ENCODE peak calls at places on chromosomes 7 and 10, in seven cellular contexts. One of them, this sample, is unnamed.

GRCh38 chr7:120554960-120555571 is 282.1 kb downstream of the KCND2 start:
- DNase-seq in brain microvascular endothelial cell: peak
- DNase-seq in left ventricle myocardium inferior: no peak
- DNase-seq in mammary epithelial cell: peak
- DNase-seq in body of pancreas: peak
- DNase-seq in aorta: no peak
- DNase-seq in IMR-90: peak
- DNase-seq in this sample: peak

GRCh38 chr7:158581440-158582088 is 6.1 kb downstream of the PTPRN2 start:
- DNase-seq in IMR-90: no peak
- DNase-seq in body of pancreas: peak
- DNase-seq in left ventricle myocardium inferior: no peak
- DNase-seq in brain microvascular endothelial cell: no peak
- DNase-seq in mammary epithelial cell: no peak
- DNase-seq in aorta: no peak
- DNase-seq in this sample: no peak

GRCh38 chr10:80264081-80265056 is 25.1 kb downstream of the MAT1A start:
- DNase-seq in IMR-90: no peak
- DNase-seq in left ventricle myocardium inferior: no peak
- DNase-seq in body of pancreas: no peak
- DNase-seq in aorta: no peak
- DNase-seq in brain microvascular endothelial cell: no peak
- DNase-seq in mammary epithelial cell: no peak
- DNase-seq in this sample: no peak

GRCh38 chr10:29590598-29591415 is 44.0 kb downstream of the SVIL start:
- DNase-seq in left ventricle myocardium inferior: no peak
- DNase-seq in brain microvascular endothelial cell: peak
- DNase-seq in body of pancreas: no peak
- DNase-seq in mammary epithelial cell: peak
- DNase-seq in aorta: no peak
- DNase-seq in IMR-90: peak
- DNase-seq in this sample: peak

GRCh38 chr7:116687801-116688201 is 15.8 kb downstream of the MET start:
- DNase-seq in brain microvascular endothelial cell: peak
- DNase-seq in body of pancreas: no peak
- DNase-seq in mammary epithelial cell: peak
- DNase-seq in IMR-90: peak
- DNase-seq in aorta: no peak
- DNase-seq in left ventricle myocardium inferior: no peak
- DNase-seq in this sample: peak

GRCh38 chr7:46775776-46776175 is 806.1 kb downstream of the TNS3 start:
- DNase-seq in IMR-90: peak
- DNase-seq in aorta: no peak
- DNase-seq in brain microvascular endothelial cell: no peak
- DNase-seq in body of pancreas: no peak
- DNase-seq in left ventricle myocardium inferior: no peak
- DNase-seq in mammary epithelial cell: no peak
- DNase-seq in this sample: no peak

GRCh38 chr7:27099224-27099838 is 3.2 kb downstream of the HOXA2 start:
- DNase-seq in mammary epithelial cell: peak
- DNase-seq in brain microvascular endothelial cell: no peak
- DNase-seq in left ventricle myocardium inferior: no peak
- DNase-seq in body of pancreas: no peak
- DNase-seq in aorta: no peak
- DNase-seq in IMR-90: peak
- DNase-seq in this sample: peak

GRCh38 chr7:116315293-116315692 is 105.0 kb downstream of the TES start:
- DNase-seq in brain microvascular endothelial cell: peak
- DNase-seq in body of pancreas: no peak
- DNase-seq in aorta: no peak
- DNase-seq in left ventricle myocardium inferior: no peak
- DNase-seq in IMR-90: peak
- DNase-seq in mammary epithelial cell: peak
- DNase-seq in this sample: peak

GRCh38 chr10:17787087-17787942 is 21.8 kb upstream of the MRC1 start:
- DNase-seq in IMR-90: peak
- DNase-seq in mammary epithelial cell: peak
- DNase-seq in body of pancreas: no peak
- DNase-seq in brain microvascular endothelial cell: peak
- DNase-seq in left ventricle myocardium inferior: no peak
- DNase-seq in aorta: no peak
- DNase-seq in this sample: peak

GRCh38 chr10:101188942-101189341 is 40.3 kb downstream of the LBX1 start:
- DNase-seq in IMR-90: no peak
- DNase-seq in mammary epithelial cell: no peak
- DNase-seq in left ventricle myocardium inferior: no peak
- DNase-seq in body of pancreas: no peak
- DNase-seq in aorta: no peak
- DNase-seq in brain microvascular endothelial cell: no peak
- DNase-seq in this sample: no peak

GRCh38 chr10:68212721-68213352 is 19.1 kb downstream of the ATOH7 start:
- DNase-seq in body of pancreas: no peak
- DNase-seq in left ventricle myocardium inferior: no peak
- DNase-seq in aorta: no peak
- DNase-seq in brain microvascular endothelial cell: peak
- DNase-seq in mammary epithelial cell: peak
- DNase-seq in IMR-90: peak
- DNase-seq in this sample: peak

GRCh38 chr10:132564249-132564605 is 26.6 kb downstream of the INPP5A start:
- DNase-seq in mammary epithelial cell: no peak
- DNase-seq in aorta: no peak
- DNase-seq in brain microvascular endothelial cell: no peak
- DNase-seq in IMR-90: no peak
- DNase-seq in left ventricle myocardium inferior: no peak
- DNase-seq in body of pancreas: no peak
- DNase-seq in this sample: no peak

GRCh38 chr10:132563485-132564248 is 26.1 kb downstream of the INPP5A start:
- DNase-seq in aorta: peak
- DNase-seq in left ventricle myocardium inferior: no peak
- DNase-seq in brain microvascular endothelial cell: peak
- DNase-seq in mammary epithelial cell: no peak
- DNase-seq in body of pancreas: no peak
- DNase-seq in IMR-90: no peak
- DNase-seq in this sample: peak

GRCh38 chr10:132562916-132563456 is 25.4 kb downstream of the INPP5A start:
- DNase-seq in IMR-90: no peak
- DNase-seq in brain microvascular endothelial cell: no peak
- DNase-seq in mammary epithelial cell: no peak
- DNase-seq in aorta: peak
- DNase-seq in body of pancreas: no peak
- DNase-seq in left ventricle myocardium inferior: no peak
- DNase-seq in this sample: no peak

GRCh38 chr10:132560248-132560731 is 22.7 kb downstream of the INPP5A start:
- DNase-seq in left ventricle myocardium inferior: no peak
- DNase-seq in IMR-90: peak
- DNase-seq in aorta: no peak
- DNase-seq in body of pancreas: no peak
- DNase-seq in mammary epithelial cell: no peak
- DNase-seq in brain microvascular endothelial cell: no peak
- DNase-seq in this sample: no peak

GRCh38 chr10:132562177-132562915 is 24.8 kb downstream of the INPP5A start:
- DNase-seq in IMR-90: no peak
- DNase-seq in aorta: peak
- DNase-seq in brain microvascular endothelial cell: no peak
- DNase-seq in mammary epithelial cell: no peak
- DNase-seq in body of pancreas: no peak
- DNase-seq in left ventricle myocardium inferior: no peak
- DNase-seq in this sample: no peak
- H3K4me3 ChIP-seq in IMR-90: no peak
- H3K4me3 ChIP-seq in aorta: no peak
- H3K4me3 ChIP-seq in brain microvascular endothelial cell: no peak
- H3K4me3 ChIP-seq in mammary epithelial cell: no peak
- H3K4me3 ChIP-seq in body of pancreas: no peak
- H3K4me3 ChIP-seq in left ventricle myocardium inferior: no peak
- H3K4me3 ChIP-seq in this sample: no peak

GRCh38 chr7:43585521-43585920 is 2.6 kb downstream of the STK17A start:
- DNase-seq in IMR-90: peak
- DNase-seq in brain microvascular endothelial cell: no peak
- DNase-seq in aorta: no peak
- DNase-seq in left ventricle myocardium inferior: no peak
- DNase-seq in mammary epithelial cell: peak
- DNase-seq in body of pancreas: no peak
- DNase-seq in this sample: peak
- H3K4me3 ChIP-seq in IMR-90: peak
- H3K4me3 ChIP-seq in brain microvascular endothelial cell: no peak
- H3K4me3 ChIP-seq in aorta: peak
- H3K4me3 ChIP-seq in left ventricle myocardium inferior: no peak
- H3K4me3 ChIP-seq in mammary epithelial cell: peak
- H3K4me3 ChIP-seq in body of pancreas: no peak
- H3K4me3 ChIP-seq in this sample: peak

GRCh38 chr7:725223-726005 is 1.1 kb upstream of the DNAAF5 start:
- DNase-seq in left ventricle myocardium inferior: no peak
- DNase-seq in aorta: no peak
- DNase-seq in brain microvascular endothelial cell: peak
- DNase-seq in body of pancreas: no peak
- DNase-seq in IMR-90: peak
- DNase-seq in mammary epithelial cell: peak
- DNase-seq in this sample: peak
- H3K4me3 ChIP-seq in left ventricle myocardium inferior: peak
- H3K4me3 ChIP-seq in aorta: no peak
- H3K4me3 ChIP-seq in brain microvascular endothelial cell: no peak
- H3K4me3 ChIP-seq in body of pancreas: no peak
- H3K4me3 ChIP-seq in IMR-90: no peak
- H3K4me3 ChIP-seq in mammary epithelial cell: peak
- H3K4me3 ChIP-seq in this sample: peak

GRCh38 chr10:96709525-96709924 is 10.8 kb downstream of the PIK3AP1 start:
- DNase-seq in aorta: no peak
- DNase-seq in mammary epithelial cell: no peak
- DNase-seq in brain microvascular endothelial cell: no peak
- DNase-seq in left ventricle myocardium inferior: no peak
- DNase-seq in body of pancreas: no peak
- DNase-seq in IMR-90: no peak
- DNase-seq in this sample: no peak

GRCh38 chr10:96705134-96705533 is 15.2 kb downstream of the PIK3AP1 start:
- DNase-seq in aorta: no peak
- DNase-seq in brain microvascular endothelial cell: no peak
- DNase-seq in body of pancreas: no peak
- DNase-seq in mammary epithelial cell: no peak
- DNase-seq in IMR-90: no peak
- DNase-seq in left ventricle myocardium inferior: no peak
- DNase-seq in this sample: no peak

GRCh38 chr10:96708456-96708855 is 11.9 kb downstream of the PIK3AP1 start:
- DNase-seq in IMR-90: no peak
- DNase-seq in body of pancreas: no peak
- DNase-seq in left ventricle myocardium inferior: no peak
- DNase-seq in mammary epithelial cell: no peak
- DNase-seq in aorta: no peak
- DNase-seq in brain microvascular endothelial cell: no peak
- DNase-seq in this sample: no peak

GRCh38 chr10:96703358-96703757 is 17.0 kb downstream of the PIK3AP1 start:
- DNase-seq in IMR-90: no peak
- DNase-seq in body of pancreas: no peak
- DNase-seq in mammary epithelial cell: no peak
- DNase-seq in left ventricle myocardium inferior: no peak
- DNase-seq in aorta: no peak
- DNase-seq in brain microvascular endothelial cell: no peak
- DNase-seq in this sample: no peak

GRCh38 chr10:96706331-96706853 is 13.9 kb downstream of the PIK3AP1 start:
- DNase-seq in brain microvascular endothelial cell: no peak
- DNase-seq in aorta: no peak
- DNase-seq in left ventricle myocardium inferior: no peak
- DNase-seq in body of pancreas: no peak
- DNase-seq in IMR-90: no peak
- DNase-seq in mammary epithelial cell: no peak
- DNase-seq in this sample: no peak
- H3K4me3 ChIP-seq in brain microvascular endothelial cell: no peak
- H3K4me3 ChIP-seq in aorta: no peak
- H3K4me3 ChIP-seq in left ventricle myocardium inferior: no peak
- H3K4me3 ChIP-seq in body of pancreas: no peak
- H3K4me3 ChIP-seq in IMR-90: no peak
- H3K4me3 ChIP-seq in mammary epithelial cell: no peak
- H3K4me3 ChIP-seq in this sample: no peak

GRCh38 chr7:65250697-65251395 is 122.8 kb upstream of the ZNF92 start:
- DNase-seq in body of pancreas: no peak
- DNase-seq in mammary epithelial cell: no peak
- DNase-seq in IMR-90: no peak
- DNase-seq in left ventricle myocardium inferior: no peak
- DNase-seq in aorta: no peak
- DNase-seq in brain microvascular endothelial cell: no peak
- DNase-seq in this sample: no peak
- H3K4me3 ChIP-seq in body of pancreas: no peak
- H3K4me3 ChIP-seq in mammary epithelial cell: no peak
- H3K4me3 ChIP-seq in IMR-90: no peak
- H3K4me3 ChIP-seq in left ventricle myocardium inferior: no peak
- H3K4me3 ChIP-seq in aorta: no peak
- H3K4me3 ChIP-seq in brain microvascular endothelial cell: no peak
- H3K4me3 ChIP-seq in this sample: no peak

GRCh38 chr10:132657127-132657706 is 119.6 kb downstream of the INPP5A start:
- DNase-seq in aorta: peak
- DNase-seq in IMR-90: no peak
- DNase-seq in body of pancreas: peak
- DNase-seq in left ventricle myocardium inferior: no peak
- DNase-seq in brain microvascular endothelial cell: no peak
- DNase-seq in mammary epithelial cell: no peak
- DNase-seq in this sample: no peak
- H3K4me3 ChIP-seq in aorta: no peak
- H3K4me3 ChIP-seq in IMR-90: no peak
- H3K4me3 ChIP-seq in body of pancreas: no peak
- H3K4me3 ChIP-seq in left ventricle myocardium inferior: no peak
- H3K4me3 ChIP-seq in brain microvascular endothelial cell: no peak
- H3K4me3 ChIP-seq in mammary epithelial cell: no peak
- H3K4me3 ChIP-seq in this sample: no peak